ENCODE peak calls at places on chromosomes 7 and 10, in eight cellular contexts. G, C, E, S, Y, W, N and J are unnamed samples.

GRCh38 chr10:35789996-35790395 is 147.9 kb upstream of the FZD8 start:
- DNase-seq in S (no peak), C (no peak), N (no peak), Y (no peak), E (no peak), W (no peak), G (peak), J (no peak)

GRCh38 chr10:112388548-112388947 is 14.6 kb downstream of the ACSL5 start:
- DNase-seq in S (no peak), E (no peak), Y (no peak), W (no peak), C (no peak), N (no peak), G (no peak), J (no peak)

GRCh38 chr7:97004931-97005763 is at the start of gene DLX6:
- DNase-seq in E (peak), W (peak), N (peak), C (no peak), Y (no peak), S (no peak), G (peak), J (peak)

GRCh38 chr7:26189697-26190096 is 10.8 kb downstream of the HNRNPA2B1 start:
- DNase-seq in N (no peak), Y (no peak), S (no peak), C (no peak), E (no peak), W (no peak), G (no peak), J (no peak)

GRCh38 chr7:100546129-100546867 is 7.3 kb downstream of the AGFG2 start:
- DNase-seq in S (no peak), W (peak), Y (no peak), N (peak), E (no peak), C (no peak), G (peak), J (no peak)

GRCh38 chr7:146414373-146414772 is 297.8 kb downstream of the CNTNAP2 start:
- DNase-seq in Y (no peak), E (no peak), G (no peak), C (no peak), S (no peak), N (no peak), W (no peak), J (no peak)

GRCh38 chr7:136166521-136166920 is 189.4 kb upstream of the MTPN start:
- DNase-seq in E (no peak), C (no peak), G (no peak), Y (no peak), N (no peak), S (no peak), W (no peak), J (no peak)

GRCh38 chr10:60728056-60728455 is 50.2 kb upstream of the CDK1 start:
- DNase-seq in Y (no peak), E (no peak), C (no peak), N (no peak), W (no peak), G (no peak), S (no peak), J (no peak)

GRCh38 chr7:158650821-158651225 is 53.8 kb downstream of the NCAPG2 start:
- DNase-seq in E (no peak), C (no peak), N (no peak), W (no peak), S (no peak), G (no peak), Y (no peak), J (no peak)

GRCh38 chr10:50788951-50789904 is 49.5 kb downstream of the ASAH2B start:
- DNase-seq in S (no peak), C (no peak), E (no peak), G (peak), W (no peak), N (peak), Y (no peak), J (no peak)

GRCh38 chr7:146773506-146773905 is 656.9 kb downstream of the CNTNAP2 start:
- DNase-seq in N (no peak), Y (no peak), E (no peak), W (no peak), S (no peak), G (no peak), C (no peak), J (no peak)